ENCODE peak calls at places on chromosomes 1 and 21, in five cellular contexts. One of them, this sample, is unnamed.

GRCh38 chr1:108208724-108209404 is 8.7 kb upstream of the SLC25A24 start:
- DNase-seq in fibroblast of mammary gland: no peak
- DNase-seq in A549: no peak
- DNase-seq in tibial artery: no peak
- DNase-seq in colonic mucosa: no peak
- DNase-seq in this sample: no peak

GRCh38 chr1:245587435-245588105 is 432.8 kb downstream of the KIF26B start:
- DNase-seq in fibroblast of mammary gland: no peak
- DNase-seq in A549: no peak
- DNase-seq in tibial artery: no peak
- DNase-seq in colonic mucosa: no peak
- DNase-seq in this sample: no peak

GRCh38 chr1:21077085-21077484 is 99.6 kb downstream of the EIF4G3 start:
- DNase-seq in fibroblast of mammary gland: peak; percentile 81
- DNase-seq in A549: no peak
- DNase-seq in tibial artery: no peak
- DNase-seq in colonic mucosa: no peak
- DNase-seq in this sample: no peak

GRCh38 chr1:64663654-64664053 is 81.2 kb upstream of the RAVER2 start:
- DNase-seq in fibroblast of mammary gland: peak; percentile 25
- DNase-seq in A549: peak; percentile 24
- DNase-seq in tibial artery: no peak
- DNase-seq in colonic mucosa: no peak
- DNase-seq in this sample: peak; percentile 6

GRCh38 chr1:231460614-231461013 is 38.5 kb upstream of the EGLN1 start:
- DNase-seq in fibroblast of mammary gland: peak; percentile 6
- DNase-seq in A549: no peak
- DNase-seq in tibial artery: no peak
- DNase-seq in colonic mucosa: no peak
- DNase-seq in this sample: no peak

GRCh38 chr1:91075233-91076135 is 53.6 kb upstream of the ZNF644 start:
- DNase-seq in fibroblast of mammary gland: no peak
- DNase-seq in A549: no peak
- DNase-seq in tibial artery: no peak
- DNase-seq in colonic mucosa: no peak
- DNase-seq in this sample: no peak

GRCh38 chr1:9069324-9070100 is at the start of gene SLC2A5:
- DNase-seq in fibroblast of mammary gland: peak; percentile 54
- DNase-seq in A549: no peak
- DNase-seq in tibial artery: no peak
- DNase-seq in colonic mucosa: peak; percentile 34
- DNase-seq in this sample: no peak

GRCh38 chr1:3819626-3820245 is 23.4 kb upstream of the LRRC47 start:
- DNase-seq in fibroblast of mammary gland: no peak
- DNase-seq in A549: no peak
- DNase-seq in tibial artery: peak; percentile 19
- DNase-seq in colonic mucosa: no peak
- DNase-seq in this sample: no peak

GRCh38 chr1:213276236-213276635 is 225.2 kb downstream of the RPS6KC1 start:
- DNase-seq in fibroblast of mammary gland: no peak
- DNase-seq in A549: no peak
- DNase-seq in tibial artery: no peak
- DNase-seq in colonic mucosa: no peak
- DNase-seq in this sample: no peak

GRCh38 chr1:175829845-175830244 is 86.5 kb upstream of the TNR start:
- DNase-seq in fibroblast of mammary gland: no peak
- DNase-seq in A549: no peak
- DNase-seq in tibial artery: no peak
- DNase-seq in colonic mucosa: no peak
- DNase-seq in this sample: no peak

GRCh38 chr1:88327391-88328267 is 356.4 kb upstream of the PKN2 start:
- DNase-seq in fibroblast of mammary gland: peak; percentile 88
- DNase-seq in A549: peak; percentile 51
- DNase-seq in tibial artery: no peak
- DNase-seq in colonic mucosa: no peak
- DNase-seq in this sample: peak; percentile 51

GRCh38 chr1:114272593-114272992 is 118.9 kb upstream of the SYT6 start:
- DNase-seq in fibroblast of mammary gland: no peak
- DNase-seq in A549: no peak
- DNase-seq in tibial artery: no peak
- DNase-seq in colonic mucosa: no peak
- DNase-seq in this sample: no peak

GRCh38 chr1:45037456-45037855 is 25.4 kb downstream of the UROD start:
- DNase-seq in fibroblast of mammary gland: no peak
- DNase-seq in A549: peak; percentile 9
- DNase-seq in tibial artery: no peak
- DNase-seq in colonic mucosa: no peak
- DNase-seq in this sample: no peak

GRCh38 chr1:247639381-247639981 is 34.1 kb downstream of the OR2G3 start:
- DNase-seq in fibroblast of mammary gland: peak; percentile 63
- DNase-seq in A549: no peak
- DNase-seq in tibial artery: peak; percentile 73
- DNase-seq in colonic mucosa: peak; percentile 89
- DNase-seq in this sample: no peak

GRCh38 chr1:89721351-89721750 is 88.4 kb downstream of the LRRC8C start:
- DNase-seq in fibroblast of mammary gland: peak; percentile 51
- DNase-seq in A549: no peak
- DNase-seq in tibial artery: no peak
- DNase-seq in colonic mucosa: no peak
- DNase-seq in this sample: no peak

GRCh38 chr1:192513697-192514096 is 61.9 kb upstream of the RGS1 start:
- DNase-seq in fibroblast of mammary gland: no peak
- DNase-seq in A549: no peak
- DNase-seq in tibial artery: no peak
- DNase-seq in colonic mucosa: no peak
- DNase-seq in this sample: no peak

GRCh38 chr21:45154511-45155508 is 80.4 kb downstream of the ADARB1 start:
- DNase-seq in fibroblast of mammary gland: peak; percentile 46
- DNase-seq in A549: peak; percentile 18
- DNase-seq in tibial artery: peak; percentile 69
- DNase-seq in colonic mucosa: peak; percentile 11
- DNase-seq in this sample: no peak

GRCh38 chr1:31327381-31327780 is 30.5 kb downstream of the ZCCHC17 start:
- DNase-seq in fibroblast of mammary gland: peak; percentile 82
- DNase-seq in A549: no peak
- DNase-seq in tibial artery: no peak
- DNase-seq in colonic mucosa: no peak
- DNase-seq in this sample: no peak

GRCh38 chr1:187842406-187843165 is 1013.8 kb downstream of the PLA2G4A start:
- DNase-seq in fibroblast of mammary gland: peak; percentile 41
- DNase-seq in A549: peak; percentile 25
- DNase-seq in tibial artery: no peak
- DNase-seq in colonic mucosa: no peak
- DNase-seq in this sample: peak; percentile 25

GRCh38 chr21:46189959-46190490 is 5.8 kb upstream of the SPATC1L start:
- DNase-seq in fibroblast of mammary gland: no peak
- DNase-seq in A549: no peak
- DNase-seq in tibial artery: no peak
- DNase-seq in colonic mucosa: peak; percentile 12
- DNase-seq in this sample: no peak

GRCh38 chr1:227869281-227869842 is 53.9 kb downstream of the PRSS38 start:
- DNase-seq in fibroblast of mammary gland: peak; percentile 74
- DNase-seq in A549: no peak
- DNase-seq in tibial artery: no peak
- DNase-seq in colonic mucosa: no peak
- DNase-seq in this sample: no peak

GRCh38 chr1:217274416-217274815 is 356.5 kb downstream of the GPATCH2 start:
- DNase-seq in fibroblast of mammary gland: peak; percentile 57
- DNase-seq in A549: no peak
- DNase-seq in tibial artery: no peak
- DNase-seq in colonic mucosa: no peak
- DNase-seq in this sample: no peak

GRCh38 chr1:93079685-93080141 is 630 bp downstream of the MTF2 start:
- DNase-seq in fibroblast of mammary gland: no peak
- DNase-seq in A549: no peak
- DNase-seq in tibial artery: peak; percentile 66
- DNase-seq in colonic mucosa: peak; percentile 51
- DNase-seq in this sample: peak; percentile 21

GRCh38 chr1:8043621-8044020 is 17.5 kb upstream of the ERRFI1 start:
- DNase-seq in fibroblast of mammary gland: no peak
- DNase-seq in A549: no peak
- DNase-seq in tibial artery: no peak
- DNase-seq in colonic mucosa: no peak
- DNase-seq in this sample: no peak

GRCh38 chr1:151619489-151620093 is 7.7 kb downstream of the SNX27 start:
- DNase-seq in fibroblast of mammary gland: peak; percentile 57
- DNase-seq in A549: peak; percentile 40
- DNase-seq in tibial artery: no peak
- DNase-seq in colonic mucosa: no peak
- DNase-seq in this sample: no peak

GRCh38 chr1:44408181-44409018 is 3.3 kb downstream of the RNF220 start:
- DNase-seq in fibroblast of mammary gland: no peak
- DNase-seq in A549: no peak
- DNase-seq in tibial artery: no peak
- DNase-seq in colonic mucosa: no peak
- DNase-seq in this sample: no peak

GRCh38 chr1:233707153-233707905 is 93.4 kb downstream of the KCNK1 start:
- DNase-seq in fibroblast of mammary gland: peak; percentile 63
- DNase-seq in A549: peak; percentile 54
- DNase-seq in tibial artery: no peak
- DNase-seq in colonic mucosa: peak; percentile 30
- DNase-seq in this sample: peak; percentile 80

GRCh38 chr1:102191723-102192122 is 195.0 kb upstream of the OLFM3 start:
- DNase-seq in fibroblast of mammary gland: peak; percentile 10
- DNase-seq in A549: peak; percentile 36
- DNase-seq in tibial artery: no peak
- DNase-seq in colonic mucosa: peak; percentile 33
- DNase-seq in this sample: peak; percentile 19
- TF ChIP-seq CTCF in fibroblast of mammary gland: no peak
- TF ChIP-seq CTCF in A549: no peak
- TF ChIP-seq CTCF in tibial artery: no peak
- TF ChIP-seq CTCF in colonic mucosa: peak; percentile 47
- TF ChIP-seq CTCF in this sample: no peak

DNA sequence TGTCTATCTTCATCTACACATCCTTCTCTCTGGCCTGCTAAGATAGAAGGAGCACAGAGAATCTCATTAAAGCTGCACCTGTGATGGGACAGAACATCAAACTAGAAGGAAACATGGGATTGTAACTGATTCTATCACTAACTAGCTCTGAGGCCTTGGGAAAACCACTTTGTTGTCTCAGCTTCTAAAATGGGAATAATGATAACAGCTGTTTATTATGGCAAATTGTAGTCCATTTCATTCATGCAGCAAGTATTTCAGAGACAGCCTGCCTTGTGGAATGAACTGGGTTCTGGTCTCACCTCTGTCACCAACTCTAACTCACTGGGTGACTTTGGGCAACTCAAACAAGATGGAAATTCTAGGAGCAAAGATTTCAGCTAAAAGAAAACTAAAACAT is 12.4 kb downstream of the GJA5 start:
- DNase-seq in fibroblast of mammary gland: no peak
- DNase-seq in A549: no peak
- DNase-seq in tibial artery: no peak
- DNase-seq in colonic mucosa: no peak
- DNase-seq in this sample: no peak
- TF ChIP-seq CTCF in fibroblast of mammary gland: no peak
- TF ChIP-seq CTCF in A549: no peak
- TF ChIP-seq CTCF in tibial artery: no peak
- TF ChIP-seq CTCF in colonic mucosa: no peak
- TF ChIP-seq CTCF in this sample: no peak

GRCh38 chr1:58783993-58784757 is at the start of gene JUN:
- DNase-seq in fibroblast of mammary gland: peak; percentile 99
- DNase-seq in A549: peak; percentile 98
- DNase-seq in tibial artery: peak; percentile 100
- DNase-seq in colonic mucosa: peak; percentile 100
- DNase-seq in this sample: peak; percentile 98

GRCh38 chr1:58781541-58782307 is 2.1 kb downstream of the JUN start:
- DNase-seq in fibroblast of mammary gland: peak; percentile 67
- DNase-seq in A549: peak; percentile 63
- DNase-seq in tibial artery: peak; percentile 89
- DNase-seq in colonic mucosa: peak; percentile 72
- DNase-seq in this sample: peak; percentile 78

GRCh38 chr1:58780586-58781452 is 3.0 kb downstream of the JUN start:
- DNase-seq in fibroblast of mammary gland: no peak
- DNase-seq in A549: peak; percentile 23
- DNase-seq in tibial artery: no peak
- DNase-seq in colonic mucosa: peak; percentile 28
- DNase-seq in this sample: peak; percentile 28

GRCh38 chr1:58783090-58783992 is 506 bp downstream of the JUN start:
- DNase-seq in fibroblast of mammary gland: peak; percentile 34
- DNase-seq in A549: peak; percentile 39
- DNase-seq in tibial artery: peak; percentile 82
- DNase-seq in colonic mucosa: peak; percentile 53
- DNase-seq in this sample: peak; percentile 39

DNA sequence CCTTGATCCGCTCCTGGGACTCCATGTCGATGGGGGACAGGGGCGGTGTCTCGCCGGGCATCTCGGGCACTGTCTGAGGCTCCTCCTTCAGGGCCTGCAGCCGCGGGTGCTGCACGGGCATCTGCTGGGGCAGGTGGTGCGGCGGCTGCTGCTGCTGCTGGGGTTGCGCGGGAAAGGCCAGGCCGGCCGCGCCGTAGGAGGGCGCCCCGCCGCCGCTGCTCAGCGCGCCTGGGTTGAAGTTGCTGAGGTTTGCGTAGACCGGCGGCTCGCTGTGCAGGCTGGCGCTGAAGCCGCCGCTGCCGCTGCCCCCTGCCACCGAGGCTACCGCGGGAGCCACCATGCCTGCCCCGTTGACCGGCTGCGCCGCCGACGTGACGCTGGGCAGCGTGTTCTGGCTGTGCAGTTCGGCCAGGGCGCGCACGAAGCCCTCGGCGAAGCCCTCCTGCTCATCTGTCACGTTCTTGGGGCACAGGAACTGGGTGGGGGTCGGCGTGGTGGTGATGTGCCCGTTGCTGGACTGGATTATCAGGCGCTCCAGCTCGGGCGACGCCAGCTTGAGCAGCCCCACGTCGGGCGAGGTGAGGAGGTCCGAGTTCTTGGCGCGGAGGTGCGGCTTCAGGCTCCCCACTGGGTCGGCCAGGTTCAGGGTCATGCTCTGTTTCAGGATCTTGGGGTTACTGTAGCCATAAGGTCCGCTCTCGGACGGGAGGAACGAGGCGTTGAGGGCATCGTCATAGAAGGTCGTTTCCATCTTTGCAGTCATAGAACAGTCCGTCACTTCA is 1.3 kb downstream of the JUN start:
- DNase-seq in fibroblast of mammary gland: no peak
- DNase-seq in A549: peak; percentile 39
- DNase-seq in tibial artery: peak; percentile 83
- DNase-seq in colonic mucosa: peak; percentile 61
- DNase-seq in this sample: peak; percentile 60
- TF ChIP-seq CTCF in fibroblast of mammary gland: no peak
- TF ChIP-seq CTCF in A549: no peak
- TF ChIP-seq CTCF in tibial artery: no peak
- TF ChIP-seq CTCF in colonic mucosa: no peak
- TF ChIP-seq CTCF in this sample: no peak

GRCh38 chr1:38559180-38559874 is 300.2 kb downstream of the RRAGC start:
- DNase-seq in fibroblast of mammary gland: no peak
- DNase-seq in A549: no peak
- DNase-seq in tibial artery: no peak
- DNase-seq in colonic mucosa: peak; percentile 27
- DNase-seq in this sample: no peak

GRCh38 chr1:38555594-38555993 is 304.0 kb downstream of the RRAGC start:
- DNase-seq in fibroblast of mammary gland: no peak
- DNase-seq in A549: no peak
- DNase-seq in tibial artery: no peak
- DNase-seq in colonic mucosa: no peak
- DNase-seq in this sample: no peak

GRCh38 chr1:38558055-38558454 is 301.5 kb downstream of the RRAGC start:
- DNase-seq in fibroblast of mammary gland: no peak
- DNase-seq in A549: no peak
- DNase-seq in tibial artery: no peak
- DNase-seq in colonic mucosa: no peak
- DNase-seq in this sample: no peak

GRCh38 chr1:38561110-38561509 is 298.5 kb downstream of the RRAGC start:
- DNase-seq in fibroblast of mammary gland: no peak
- DNase-seq in A549: no peak
- DNase-seq in tibial artery: no peak
- DNase-seq in colonic mucosa: no peak
- DNase-seq in this sample: no peak

GRCh38 chr1:38558476-38559179 is 300.9 kb downstream of the RRAGC start:
- DNase-seq in fibroblast of mammary gland: no peak
- DNase-seq in A549: no peak
- DNase-seq in tibial artery: no peak
- DNase-seq in colonic mucosa: no peak
- DNase-seq in this sample: no peak
- TF ChIP-seq CTCF in fibroblast of mammary gland: no peak
- TF ChIP-seq CTCF in A549: no peak
- TF ChIP-seq CTCF in tibial artery: no peak
- TF ChIP-seq CTCF in colonic mucosa: no peak
- TF ChIP-seq CTCF in this sample: no peak

This sample was measured in Calu3.